ENCODE peak calls at places on chromosomes 11 and 22, in five cellular contexts. One of them, this sample, is unnamed.

GRCh38 chr11:32016111-32016510 is 74.8 kb upstream of the RCN1 start:
- DNase-seq in tibial artery: no peak
- DNase-seq in CD8-positive, alpha-beta T cell: no peak
- DNase-seq in HCT116: no peak
- DNase-seq in cardiac fibroblast: no peak
- DNase-seq in this sample: no peak

GRCh38 chr11:43941257-43941879 is 1.1 kb upstream of the C11orf96 start:
- DNase-seq in tibial artery: no peak
- DNase-seq in CD8-positive, alpha-beta T cell: no peak
- DNase-seq in HCT116: no peak
- DNase-seq in cardiac fibroblast: peak
- DNase-seq in this sample: no peak

GRCh38 chr11:34300571-34301295 is 57.1 kb downstream of the ABTB2 start:
- DNase-seq in tibial artery: no peak
- DNase-seq in CD8-positive, alpha-beta T cell: no peak
- DNase-seq in HCT116: no peak
- DNase-seq in cardiac fibroblast: no peak
- DNase-seq in this sample: no peak

GRCh38 chr11:127000291-127000968 is at the start of gene KIRREL3:
- DNase-seq in tibial artery: no peak
- DNase-seq in CD8-positive, alpha-beta T cell: no peak
- DNase-seq in HCT116: no peak
- DNase-seq in cardiac fibroblast: no peak
- DNase-seq in this sample: no peak

GRCh38 chr22:24466831-24467249 is 28.3 kb upstream of the UPB1 start:
- DNase-seq in tibial artery: peak
- DNase-seq in CD8-positive, alpha-beta T cell: no peak
- DNase-seq in HCT116: peak
- DNase-seq in cardiac fibroblast: peak
- DNase-seq in this sample: no peak

GRCh38 chr11:1237128-1237580 is 14.3 kb downstream of the MUC5B start:
- DNase-seq in tibial artery: no peak
- DNase-seq in CD8-positive, alpha-beta T cell: no peak
- DNase-seq in HCT116: no peak
- DNase-seq in cardiac fibroblast: no peak
- DNase-seq in this sample: no peak

GRCh38 chr11:125720781-125721180 is 25.3 kb upstream of the PATE1 start:
- DNase-seq in tibial artery: no peak
- DNase-seq in CD8-positive, alpha-beta T cell: no peak
- DNase-seq in HCT116: no peak
- DNase-seq in cardiac fibroblast: no peak
- DNase-seq in this sample: no peak

GRCh38 chr11:112968988-112969714 is 7.9 kb downstream of the NCAM1 start:
- DNase-seq in tibial artery: no peak
- DNase-seq in CD8-positive, alpha-beta T cell: no peak
- DNase-seq in HCT116: no peak
- DNase-seq in cardiac fibroblast: peak
- DNase-seq in this sample: no peak

GRCh38 chr11:64207247-64208085 is 945 bp downstream of the FERMT3 start:
- DNase-seq in tibial artery: peak
- DNase-seq in CD8-positive, alpha-beta T cell: peak
- DNase-seq in HCT116: no peak
- DNase-seq in cardiac fibroblast: peak
- DNase-seq in this sample: peak

GRCh38 chr11:19985106-19985505 is 175.2 kb downstream of the DBX1 start:
- DNase-seq in tibial artery: no peak
- DNase-seq in CD8-positive, alpha-beta T cell: no peak
- DNase-seq in HCT116: no peak
- DNase-seq in cardiac fibroblast: no peak
- DNase-seq in this sample: no peak

GRCh38 chr11:62556102-62556871 is 9.7 kb upstream of the AHNAK start:
- DNase-seq in tibial artery: peak
- DNase-seq in CD8-positive, alpha-beta T cell: peak
- DNase-seq in HCT116: peak
- DNase-seq in cardiac fibroblast: peak
- DNase-seq in this sample: peak
- H3K4me3 ChIP-seq in tibial artery: peak
- H3K4me3 ChIP-seq in CD8-positive, alpha-beta T cell: peak
- H3K4me3 ChIP-seq in HCT116: peak
- H3K4me3 ChIP-seq in cardiac fibroblast: peak
- H3K4me3 ChIP-seq in this sample: peak

GRCh38 chr11:83661491-83662350 is 375.6 kb upstream of the CCDC90B start:
- DNase-seq in tibial artery: no peak
- DNase-seq in CD8-positive, alpha-beta T cell: no peak
- DNase-seq in HCT116: no peak
- DNase-seq in cardiac fibroblast: no peak
- DNase-seq in this sample: no peak

GRCh38 chr11:83663984-83664383 is 377.8 kb upstream of the CCDC90B start:
- DNase-seq in tibial artery: no peak
- DNase-seq in CD8-positive, alpha-beta T cell: no peak
- DNase-seq in HCT116: no peak
- DNase-seq in cardiac fibroblast: no peak
- DNase-seq in this sample: no peak

GRCh38 chr11:83663446-83663845 is 377.3 kb upstream of the CCDC90B start:
- DNase-seq in tibial artery: no peak
- DNase-seq in CD8-positive, alpha-beta T cell: no peak
- DNase-seq in HCT116: no peak
- DNase-seq in cardiac fibroblast: no peak
- DNase-seq in this sample: peak

GRCh38 chr11:83662494-83662893 is 376.3 kb upstream of the CCDC90B start:
- DNase-seq in tibial artery: no peak
- DNase-seq in CD8-positive, alpha-beta T cell: no peak
- DNase-seq in HCT116: no peak
- DNase-seq in cardiac fibroblast: no peak
- DNase-seq in this sample: no peak

DNA sequence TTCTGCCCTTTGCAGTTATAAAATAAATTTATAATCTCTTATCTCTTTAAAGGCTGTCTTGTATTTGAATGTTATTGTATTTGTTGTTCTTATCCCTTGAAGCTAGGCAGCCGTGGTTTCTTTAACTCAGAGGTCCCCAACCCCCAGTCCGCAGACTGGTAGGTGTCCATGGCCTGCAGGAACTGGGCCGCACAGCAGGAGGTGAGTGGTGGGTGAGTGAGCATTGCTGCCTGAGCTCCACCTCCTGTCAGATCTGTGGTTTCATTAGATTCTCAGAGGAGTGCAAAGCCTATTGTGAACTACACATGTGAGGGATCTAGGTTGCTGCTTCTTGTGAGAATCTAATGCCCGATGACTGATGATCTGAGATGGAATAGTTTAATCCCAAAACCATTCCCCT is 380.0 kb upstream of the CCDC90B start:
- DNase-seq in tibial artery: no peak
- DNase-seq in CD8-positive, alpha-beta T cell: no peak
- DNase-seq in HCT116: no peak
- DNase-seq in cardiac fibroblast: no peak
- DNase-seq in this sample: no peak
- H3K4me3 ChIP-seq in tibial artery: no peak
- H3K4me3 ChIP-seq in CD8-positive, alpha-beta T cell: no peak
- H3K4me3 ChIP-seq in HCT116: no peak
- H3K4me3 ChIP-seq in cardiac fibroblast: no peak
- H3K4me3 ChIP-seq in this sample: no peak

GRCh38 chr11:45933846-45934579 is 11.6 kb downstream of the LARGE2 start:
- DNase-seq in tibial artery: no peak
- DNase-seq in CD8-positive, alpha-beta T cell: no peak
- DNase-seq in HCT116: no peak
- DNase-seq in cardiac fibroblast: no peak
- DNase-seq in this sample: no peak
- H3K4me3 ChIP-seq in tibial artery: no peak
- H3K4me3 ChIP-seq in CD8-positive, alpha-beta T cell: no peak
- H3K4me3 ChIP-seq in HCT116: no peak
- H3K4me3 ChIP-seq in cardiac fibroblast: no peak
- H3K4me3 ChIP-seq in this sample: no peak

DNA sequence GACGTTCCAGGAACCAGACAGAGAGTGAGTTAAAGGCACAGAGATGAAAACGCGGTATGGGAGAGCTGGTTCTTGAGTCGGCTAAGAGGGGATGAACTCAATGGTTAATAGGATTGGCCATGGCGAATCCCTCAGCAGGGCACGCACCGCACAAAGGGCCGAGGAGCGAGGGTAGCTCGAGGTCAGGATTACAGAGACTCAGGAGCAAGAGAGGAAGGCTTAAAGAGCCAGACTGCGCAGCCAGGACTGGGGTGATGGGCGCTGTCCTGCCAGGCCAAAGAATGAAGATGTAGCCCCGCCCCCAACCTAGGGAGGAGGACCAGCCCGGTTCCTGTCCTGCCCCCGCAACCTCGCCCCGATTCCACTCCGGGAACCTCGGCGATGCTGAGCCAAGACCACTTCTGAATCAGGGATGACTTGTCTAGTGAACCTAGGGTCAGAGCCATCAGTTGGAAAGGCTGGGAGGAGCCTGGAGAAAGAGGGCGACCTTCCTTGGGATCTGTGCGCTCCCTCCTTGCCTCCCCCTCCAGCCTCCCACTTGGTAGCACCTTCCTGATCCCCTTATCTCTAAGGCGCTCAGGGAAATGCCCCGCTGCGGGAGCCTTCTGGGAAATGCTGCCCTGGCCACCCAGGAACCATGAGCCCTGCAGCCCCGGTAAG is at the start of gene PLEKHB1:
- DNase-seq in tibial artery: no peak
- DNase-seq in CD8-positive, alpha-beta T cell: no peak
- DNase-seq in HCT116: no peak
- DNase-seq in cardiac fibroblast: peak
- DNase-seq in this sample: no peak
- H3K4me3 ChIP-seq in tibial artery: peak
- H3K4me3 ChIP-seq in CD8-positive, alpha-beta T cell: peak
- H3K4me3 ChIP-seq in HCT116: peak
- H3K4me3 ChIP-seq in cardiac fibroblast: no peak
- H3K4me3 ChIP-seq in this sample: no peak

GRCh38 chr22:39013923-39014722 is at the start of gene APOBEC3C:
- DNase-seq in tibial artery: peak
- DNase-seq in CD8-positive, alpha-beta T cell: peak
- DNase-seq in HCT116: peak
- DNase-seq in cardiac fibroblast: peak
- DNase-seq in this sample: peak
- H3K4me3 ChIP-seq in tibial artery: peak
- H3K4me3 ChIP-seq in CD8-positive, alpha-beta T cell: peak
- H3K4me3 ChIP-seq in HCT116: peak
- H3K4me3 ChIP-seq in cardiac fibroblast: peak
- H3K4me3 ChIP-seq in this sample: peak

GRCh38 chr22:42928969-42929837 is 72.1 kb upstream of the ARFGAP3 start:
- DNase-seq in tibial artery: peak
- DNase-seq in CD8-positive, alpha-beta T cell: no peak
- DNase-seq in HCT116: no peak
- DNase-seq in cardiac fibroblast: peak
- DNase-seq in this sample: no peak
- H3K4me3 ChIP-seq in tibial artery: peak
- H3K4me3 ChIP-seq in CD8-positive, alpha-beta T cell: no peak
- H3K4me3 ChIP-seq in HCT116: no peak
- H3K4me3 ChIP-seq in cardiac fibroblast: no peak
- H3K4me3 ChIP-seq in this sample: no peak

GRCh38 chr11:102319544-102319943 is 2.3 kb downstream of the BIRC3 start:
- DNase-seq in tibial artery: no peak
- DNase-seq in CD8-positive, alpha-beta T cell: no peak
- DNase-seq in HCT116: no peak
- DNase-seq in cardiac fibroblast: no peak
- DNase-seq in this sample: no peak
- H3K4me3 ChIP-seq in tibial artery: no peak
- H3K4me3 ChIP-seq in CD8-positive, alpha-beta T cell: peak
- H3K4me3 ChIP-seq in HCT116: no peak
- H3K4me3 ChIP-seq in cardiac fibroblast: no peak
- H3K4me3 ChIP-seq in this sample: no peak

GRCh38 chr11:68311155-68312116 is 955 bp upstream of the LRP5 start:
- DNase-seq in tibial artery: no peak
- DNase-seq in CD8-positive, alpha-beta T cell: no peak
- DNase-seq in HCT116: no peak
- DNase-seq in cardiac fibroblast: no peak
- DNase-seq in this sample: no peak
- H3K4me3 ChIP-seq in tibial artery: no peak
- H3K4me3 ChIP-seq in CD8-positive, alpha-beta T cell: no peak
- H3K4me3 ChIP-seq in HCT116: peak
- H3K4me3 ChIP-seq in cardiac fibroblast: no peak
- H3K4me3 ChIP-seq in this sample: no peak

DNA sequence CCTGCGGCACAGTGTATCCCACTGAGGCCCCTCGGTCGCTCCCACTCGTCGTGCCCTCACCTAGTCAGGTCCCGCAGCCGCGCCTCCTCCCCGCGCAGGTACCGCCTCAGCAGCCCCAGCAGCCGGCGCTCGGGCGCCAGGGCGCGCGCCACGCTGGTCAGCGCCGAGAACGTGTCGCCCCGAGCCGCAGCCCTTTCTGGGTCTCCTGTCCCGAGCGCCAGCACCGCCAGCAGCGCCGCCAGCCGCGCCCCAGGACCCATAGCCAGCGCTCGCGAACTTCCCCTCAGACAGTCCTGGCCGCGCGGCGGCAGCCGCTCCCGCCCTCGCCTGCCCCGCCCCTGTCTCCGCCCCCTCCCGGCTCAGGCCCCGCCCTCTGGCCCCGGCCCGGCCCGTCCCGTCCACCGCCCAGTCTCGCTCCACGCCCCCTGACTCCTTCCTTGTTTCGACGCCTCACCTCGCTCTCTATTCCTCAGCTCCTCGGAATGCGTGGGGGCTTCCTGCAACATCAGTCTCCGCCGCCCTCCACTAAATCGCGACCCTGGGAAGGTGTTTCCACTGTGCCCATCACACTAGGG is at the start of gene P4HA3:
- DNase-seq in tibial artery: peak
- DNase-seq in CD8-positive, alpha-beta T cell: peak
- DNase-seq in HCT116: peak
- DNase-seq in cardiac fibroblast: peak
- DNase-seq in this sample: no peak
- H3K4me3 ChIP-seq in tibial artery: peak
- H3K4me3 ChIP-seq in CD8-positive, alpha-beta T cell: peak
- H3K4me3 ChIP-seq in HCT116: peak
- H3K4me3 ChIP-seq in cardiac fibroblast: peak
- H3K4me3 ChIP-seq in this sample: peak

This sample was measured in HFF-Myc.